ENCODE peak calls at places on chromosomes 4 and X, in seven cellular contexts. X is A549, Y is K562, U is upper lobe of left lung, H is adrenal gland, L is vagina, Z is heart left ventricle. M is an unnamed sample.

GRCh38 chrX:109974906-109975655 is 27.8 kb upstream of the TMEM164 start:
- DNase-seq in X (no peak), Y (no peak), U (no peak), H (no peak), L (no peak), Z (no peak), M (no peak)

GRCh38 chr4:26748805-26749204 is 111.8 kb upstream of the STIM2 start:
- DNase-seq in X (no peak), Y (no peak), U (no peak), H (no peak), L (no peak), Z (no peak), M (no peak)

GRCh38 chr4:179328627-179329026 is 1886.4 kb upstream of the AGA start:
- DNase-seq in X (no peak), Y (no peak), U (no peak), H (no peak), L (no peak), Z (no peak), M (no peak)

GRCh38 chr4:24033626-24034025 is 143.8 kb upstream of the PPARGC1A start:
- DNase-seq in X (no peak), Y (no peak), U (no peak), H (no peak), L (no peak), Z (no peak), M (no peak)

GRCh38 chr4:119113033-119113655 is 22.5 kb upstream of the MYOZ2 start:
- DNase-seq in X (peak), Y (no peak), U (no peak), H (no peak), L (no peak), Z (no peak), M (no peak)

GRCh38 chrX:155061770-155062169 is 9.2 kb downstream of the CMC4 start:
- DNase-seq in X (no peak), Y (no peak), U (no peak), H (no peak), L (no peak), Z (no peak), M (no peak)

GRCh38 chr4:115145393-115146160 is 32.2 kb upstream of the NDST4 start:
- DNase-seq in X (no peak), Y (no peak), U (no peak), H (no peak), L (no peak), Z (no peak), M (no peak)

GRCh38 chrX:79231662-79232061 is 87.2 kb downstream of the GPR174 start:
- DNase-seq in X (no peak), Y (no peak), U (no peak), H (no peak), L (no peak), Z (no peak), M (no peak)

GRCh38 chr4:17324431-17324830 is 187.5 kb downstream of the QDPR start:
- DNase-seq in X (peak), Y (peak), U (no peak), H (peak), L (no peak), Z (no peak), M (no peak)

GRCh38 chr4:53574528-53574927 is 16.8 kb downstream of the LNX1 start:
- DNase-seq in X (no peak), Y (no peak), U (no peak), H (no peak), L (no peak), Z (no peak), M (no peak)

GRCh38 chr4:8917868-8918783 is 46.5 kb upstream of the HMX1 start:
- DNase-seq in X (peak), Y (peak), U (peak), H (peak), L (peak), Z (peak), M (peak)

GRCh38 chr4:157824006-157824405 is 348.8 kb downstream of the GASK1B start:
- DNase-seq in X (no peak), Y (no peak), U (peak), H (no peak), L (no peak), Z (no peak), M (no peak)

GRCh38 chr4:40998680-40999358 is 215.5 kb downstream of the APBB2 start:
- DNase-seq in X (peak), Y (no peak), U (no peak), H (no peak), L (no peak), Z (peak), M (no peak)

GRCh38 chr4:53227451-53227850 is 138.4 kb downstream of the SCFD2 start:
- DNase-seq in X (no peak), Y (no peak), U (no peak), H (no peak), L (no peak), Z (no peak), M (no peak)

GRCh38 chr4:133483600-133484246 is 334.6 kb downstream of the PCDH10 start:
- DNase-seq in X (peak), Y (no peak), U (no peak), H (no peak), L (no peak), Z (no peak), M (no peak)

GRCh38 chr4:94798808-94799207 is 41.1 kb downstream of the BMPR1B start:
- DNase-seq in X (no peak), Y (no peak), U (no peak), H (no peak), L (no peak), Z (no peak), M (no peak)

GRCh38 chr4:183987987-183988392 is 82.9 kb downstream of the STOX2 start:
- DNase-seq in X (peak), Y (peak), U (peak), H (peak), L (no peak), Z (peak), M (peak)

GRCh38 chrX:112669834-112670233 is 9.9 kb downstream of the LHFPL1 start:
- DNase-seq in X (no peak), Y (no peak), U (no peak), H (no peak), L (no peak), Z (no peak), M (no peak)

GRCh38 chr4:139137745-139138144 is 39.3 kb downstream of the ELF2 start:
- DNase-seq in X (no peak), Y (no peak), U (no peak), H (no peak), L (no peak), Z (no peak), M (no peak)

GRCh38 chr4:168880087-168880675 is 129.9 kb downstream of the CBR4 start:
- DNase-seq in X (no peak), Y (no peak), U (no peak), H (no peak), L (no peak), Z (no peak), M (no peak)

GRCh38 chr4:38869511-38869910 is 1.9 kb downstream of the FAM114A1 start:
- DNase-seq in X (no peak), Y (no peak), U (no peak), H (no peak), L (no peak), Z (no peak), M (no peak)

GRCh38 chr4:158722291-158722916 is 792 bp downstream of the PPID start:
- DNase-seq in X (peak), Y (peak), U (no peak), H (peak), L (no peak), Z (no peak), M (no peak)

GRCh38 chr4:118314221-118314620 is 38.6 kb downstream of the PRSS12 start:
- DNase-seq in X (no peak), Y (no peak), U (no peak), H (no peak), L (no peak), Z (no peak), M (no peak)

GRCh38 chrX:129679856-129680255 is 25.1 kb upstream of the APLN start:
- DNase-seq in X (no peak), Y (no peak), U (no peak), H (no peak), L (no peak), Z (no peak), M (no peak)

GRCh38 chrX:129682979-129683378 is 28.2 kb upstream of the APLN start:
- DNase-seq in X (no peak), Y (no peak), U (no peak), H (no peak), L (peak), Z (no peak), M (no peak)

GRCh38 chrX:129678881-129679195 is 24.1 kb upstream of the APLN start:
- DNase-seq in X (no peak), Y (no peak), U (no peak), H (no peak), L (peak), Z (no peak), M (no peak)

GRCh38 chrX:129678176-129678880 is 23.6 kb upstream of the APLN start:
- DNase-seq in X (peak), Y (no peak), U (peak), H (peak), L (peak), Z (peak), M (no peak)
- TF ChIP-seq CTCF in X (peak), Y (no peak), U (peak), H (peak), L (no peak), Z (peak), M (no peak)

GRCh38 chrX:150984164-150984824 is 1.2 kb downstream of the HMGB3 start:
- DNase-seq in X (no peak), Y (peak), U (no peak), H (no peak), L (no peak), Z (no peak), M (no peak)

GRCh38 chrX:150982235-150982785 is 825 bp upstream of the HMGB3 start:
- DNase-seq in X (no peak), Y (no peak), U (no peak), H (no peak), L (no peak), Z (no peak), M (no peak)

GRCh38 chrX:150980711-150981110 is 2.4 kb upstream of the HMGB3 start:
- DNase-seq in X (no peak), Y (no peak), U (no peak), H (no peak), L (no peak), Z (no peak), M (no peak)

GRCh38 chrX:150983526-150984163 is 510 bp downstream of the HMGB3 start:
- DNase-seq in X (no peak), Y (peak), U (no peak), H (no peak), L (no peak), Z (no peak), M (no peak)

DNA sequence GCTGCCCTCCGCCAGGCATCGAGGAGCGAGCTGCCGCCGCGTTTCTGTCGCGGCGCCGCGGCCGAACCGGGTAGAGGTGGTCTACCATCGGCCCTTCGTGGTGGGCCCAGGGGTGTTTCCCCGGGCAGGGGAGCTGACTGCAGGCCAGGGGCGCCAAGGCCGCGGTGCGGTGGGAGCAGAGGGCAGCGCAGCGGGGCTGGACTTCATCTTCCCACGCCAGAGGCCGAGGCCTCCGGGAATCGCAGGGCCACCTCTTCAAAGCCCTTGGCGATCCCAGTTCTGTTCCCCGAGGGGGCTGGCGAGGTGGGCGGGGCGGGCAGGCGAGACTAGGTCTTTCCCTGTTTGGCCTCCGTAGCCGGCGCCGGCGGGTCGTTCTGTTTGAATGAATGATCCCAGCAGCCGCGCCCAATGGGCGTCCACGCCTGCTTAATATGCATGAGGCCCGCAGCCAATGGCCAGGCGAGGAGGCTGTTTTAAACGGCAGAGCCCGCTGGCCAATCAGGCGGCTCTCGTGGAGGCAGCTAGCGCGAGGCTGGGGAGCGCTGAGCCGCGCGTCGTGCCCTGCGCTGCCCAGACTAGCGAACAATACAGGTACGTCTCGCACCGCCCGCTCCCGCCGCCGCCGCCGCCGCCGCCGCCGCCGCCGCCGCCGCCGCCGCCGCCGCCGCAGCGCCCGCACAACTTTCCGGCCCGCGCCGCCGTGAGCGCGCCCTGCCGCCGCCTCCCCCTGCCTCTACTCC is at the start of gene HMGB3:
- DNase-seq in X (peak), Y (peak), U (peak), H (peak), L (no peak), Z (peak), M (peak)
- TF ChIP-seq POLR2A in X (peak), Y (peak), U (peak), H (peak), L (peak), Z (no peak), M (no peak)

GRCh38 chr4:175772170-175772685 is 39.8 kb downstream of the GPM6A start:
- DNase-seq in X (no peak), Y (no peak), U (no peak), H (no peak), L (no peak), Z (no peak), M (no peak)

GRCh38 chr4:175767130-175767529 is 44.9 kb downstream of the GPM6A start:
- DNase-seq in X (no peak), Y (no peak), U (no peak), H (no peak), L (no peak), Z (no peak), M (no peak)

GRCh38 chr4:175776217-175776616 is 35.8 kb downstream of the GPM6A start:
- DNase-seq in X (no peak), Y (no peak), U (no peak), H (no peak), L (no peak), Z (no peak), M (no peak)

GRCh38 chr4:175770555-175770954 is 41.5 kb downstream of the GPM6A start:
- DNase-seq in X (peak), Y (no peak), U (no peak), H (no peak), L (no peak), Z (no peak), M (no peak)
- H3K4me3 ChIP-seq in X (peak), Y (no peak), U (no peak), H (no peak), L (no peak), Z (peak), M (no peak)

GRCh38 chrX:71546879-71547278 is 14.0 kb downstream of the OGT start:
- DNase-seq in X (no peak), Y (no peak), U (no peak), H (no peak), L (no peak), Z (no peak), M (no peak)
- TF ChIP-seq CTCF in X (no peak), Y (no peak), U (no peak), H (no peak), L (no peak), Z (no peak), M (no peak)

M was measured in lower leg skin.